ENCODE peak calls at places on chromosomes 13 and 19, in five cellular contexts. One of them, this sample, is unnamed. For H3K4me1, the result is how much of the 10 kb centered on the place peaks cover.

GRCh38 chr13:43232866-43233265 is 209.5 kb downstream of the DNAJC15 start:
- DNase-seq in PC-3: peak
- DNase-seq in CD4-positive, CD25-positive, alpha-beta regulatory T cell: no peak
- DNase-seq in body of pancreas: no peak
- DNase-seq in tibial nerve: no peak
- DNase-seq in this sample: peak

GRCh38 chr13:51291341-51291740 is 48.1 kb upstream of the SERPINE3 start:
- DNase-seq in PC-3: peak
- DNase-seq in CD4-positive, CD25-positive, alpha-beta regulatory T cell: no peak
- DNase-seq in body of pancreas: no peak
- DNase-seq in tibial nerve: no peak
- DNase-seq in this sample: peak

GRCh38 chr19:35484637-35485036 is 5.6 kb downstream of the KRTDAP start:
- DNase-seq in PC-3: no peak
- DNase-seq in CD4-positive, CD25-positive, alpha-beta regulatory T cell: no peak
- DNase-seq in body of pancreas: no peak
- DNase-seq in tibial nerve: no peak
- DNase-seq in this sample: no peak

GRCh38 chr19:50178320-50178719 is 15.2 kb upstream of the IZUMO2 start:
- DNase-seq in PC-3: peak
- DNase-seq in CD4-positive, CD25-positive, alpha-beta regulatory T cell: no peak
- DNase-seq in body of pancreas: no peak
- DNase-seq in tibial nerve: no peak
- DNase-seq in this sample: no peak

GRCh38 chr13:43303040-43303729 is 279.8 kb downstream of the DNAJC15 start:
- DNase-seq in PC-3: peak
- DNase-seq in CD4-positive, CD25-positive, alpha-beta regulatory T cell: no peak
- DNase-seq in body of pancreas: peak
- DNase-seq in tibial nerve: no peak
- DNase-seq in this sample: peak

GRCh38 chr19:53982611-53983010 is 8.8 kb upstream of the CACNG6 start:
- DNase-seq in PC-3: peak
- DNase-seq in CD4-positive, CD25-positive, alpha-beta regulatory T cell: no peak
- DNase-seq in body of pancreas: peak
- DNase-seq in tibial nerve: no peak
- DNase-seq in this sample: peak

GRCh38 chr19:54262066-54262465 is 5.0 kb upstream of the LILRB5 start:
- DNase-seq in PC-3: no peak
- DNase-seq in CD4-positive, CD25-positive, alpha-beta regulatory T cell: no peak
- DNase-seq in body of pancreas: no peak
- DNase-seq in tibial nerve: no peak
- DNase-seq in this sample: no peak

GRCh38 chr13:105506463-105506862 is 1029.0 kb downstream of the EFNB2 start:
- DNase-seq in PC-3: no peak
- DNase-seq in CD4-positive, CD25-positive, alpha-beta regulatory T cell: no peak
- DNase-seq in body of pancreas: no peak
- DNase-seq in tibial nerve: no peak
- DNase-seq in this sample: no peak

GRCh38 chr19:48194041-48194871 is 23.8 kb downstream of the ZSWIM9 start:
- DNase-seq in PC-3: no peak
- DNase-seq in CD4-positive, CD25-positive, alpha-beta regulatory T cell: no peak
- DNase-seq in body of pancreas: peak
- DNase-seq in tibial nerve: no peak
- DNase-seq in this sample: no peak

GRCh38 chr19:37932985-37933953 is 26.3 kb downstream of the SIPA1L3 start:
- DNase-seq in PC-3: peak
- DNase-seq in CD4-positive, CD25-positive, alpha-beta regulatory T cell: no peak
- DNase-seq in body of pancreas: no peak
- DNase-seq in tibial nerve: no peak
- DNase-seq in this sample: peak

GRCh38 chr13:34412295-34412694 is 529.8 kb upstream of the NBEA start:
- DNase-seq in PC-3: peak
- DNase-seq in CD4-positive, CD25-positive, alpha-beta regulatory T cell: no peak
- DNase-seq in body of pancreas: no peak
- DNase-seq in tibial nerve: no peak
- DNase-seq in this sample: peak

GRCh38 chr19:17841810-17842662 is 5.7 kb downstream of the JAK3 start:
- DNase-seq in PC-3: peak
- DNase-seq in CD4-positive, CD25-positive, alpha-beta regulatory T cell: peak
- DNase-seq in body of pancreas: peak
- DNase-seq in tibial nerve: peak
- DNase-seq in this sample: peak

GRCh38 chr19:47663911-47664771 is 49.1 kb upstream of the EHD2 start:
- DNase-seq in PC-3: peak
- DNase-seq in CD4-positive, CD25-positive, alpha-beta regulatory T cell: no peak
- DNase-seq in body of pancreas: peak
- DNase-seq in tibial nerve: peak
- DNase-seq in this sample: peak

GRCh38 chr19:6198896-6199239 is 63.4 kb downstream of the ACSBG2 start:
- DNase-seq in PC-3: no peak
- DNase-seq in CD4-positive, CD25-positive, alpha-beta regulatory T cell: no peak
- DNase-seq in body of pancreas: no peak
- DNase-seq in tibial nerve: no peak
- DNase-seq in this sample: no peak

GRCh38 chr19:30681162-30681996 is 309.2 kb downstream of the ZNF536 start:
- DNase-seq in PC-3: no peak
- DNase-seq in CD4-positive, CD25-positive, alpha-beta regulatory T cell: no peak
- DNase-seq in body of pancreas: no peak
- DNase-seq in tibial nerve: no peak
- DNase-seq in this sample: no peak

GRCh38 chr13:50149143-50149703 is 134.0 kb downstream of the KCNRG start:
- DNase-seq in PC-3: peak
- DNase-seq in CD4-positive, CD25-positive, alpha-beta regulatory T cell: no peak
- DNase-seq in body of pancreas: no peak
- DNase-seq in tibial nerve: no peak
- DNase-seq in this sample: no peak

GRCh38 chr19:42255766-42256750 is 1.1 kb upstream of the ERF start:
- DNase-seq in PC-3: peak
- DNase-seq in CD4-positive, CD25-positive, alpha-beta regulatory T cell: no peak
- DNase-seq in body of pancreas: peak
- DNase-seq in tibial nerve: no peak
- DNase-seq in this sample: peak

GRCh38 chr19:900302-901111 is 7.2 kb downstream of the RNU6-9 start:
- DNase-seq in PC-3: peak
- DNase-seq in CD4-positive, CD25-positive, alpha-beta regulatory T cell: no peak
- DNase-seq in body of pancreas: no peak
- DNase-seq in tibial nerve: no peak
- DNase-seq in this sample: no peak

GRCh38 chr19:46737761-46738171 is 8.1 kb upstream of the FKRP start:
- DNase-seq in PC-3: no peak
- DNase-seq in CD4-positive, CD25-positive, alpha-beta regulatory T cell: no peak
- DNase-seq in body of pancreas: no peak
- DNase-seq in tibial nerve: no peak
- DNase-seq in this sample: no peak

GRCh38 chr13:69565334-69565733 is 542.3 kb upstream of the ATXN8OS start:
- DNase-seq in PC-3: peak
- DNase-seq in CD4-positive, CD25-positive, alpha-beta regulatory T cell: no peak
- DNase-seq in body of pancreas: no peak
- DNase-seq in tibial nerve: no peak
- DNase-seq in this sample: peak

GRCh38 chr19:55225415-55225958 is 3.1 kb downstream of the TMEM86B start:
- DNase-seq in PC-3: no peak
- DNase-seq in CD4-positive, CD25-positive, alpha-beta regulatory T cell: no peak
- DNase-seq in body of pancreas: no peak
- DNase-seq in tibial nerve: no peak
- DNase-seq in this sample: no peak

GRCh38 chr19:15616627-15617270 is 1.7 kb downstream of the CYP4F8 start:
- DNase-seq in PC-3: no peak
- DNase-seq in CD4-positive, CD25-positive, alpha-beta regulatory T cell: no peak
- DNase-seq in body of pancreas: no peak
- DNase-seq in tibial nerve: no peak
- DNase-seq in this sample: no peak

GRCh38 chr19:45601524-45602522 is at the start of gene GPR4:
- DNase-seq in PC-3: peak
- DNase-seq in CD4-positive, CD25-positive, alpha-beta regulatory T cell: no peak
- DNase-seq in body of pancreas: no peak
- DNase-seq in tibial nerve: no peak
- DNase-seq in this sample: no peak

GRCh38 chr19:4732680-4733114 is 9.1 kb upstream of the DPP9 start:
- DNase-seq in PC-3: peak
- DNase-seq in CD4-positive, CD25-positive, alpha-beta regulatory T cell: peak
- DNase-seq in body of pancreas: peak
- DNase-seq in tibial nerve: no peak
- DNase-seq in this sample: peak

GRCh38 chr13:27500806-27501534 is 50.6 kb upstream of the MTIF3 start:
- DNase-seq in PC-3: no peak
- DNase-seq in CD4-positive, CD25-positive, alpha-beta regulatory T cell: no peak
- DNase-seq in body of pancreas: no peak
- DNase-seq in tibial nerve: no peak
- DNase-seq in this sample: peak

GRCh38 chr19:50796634-50797428 is 6.6 kb downstream of the ACP4 start:
- DNase-seq in PC-3: no peak
- DNase-seq in CD4-positive, CD25-positive, alpha-beta regulatory T cell: no peak
- DNase-seq in body of pancreas: no peak
- DNase-seq in tibial nerve: no peak
- DNase-seq in this sample: no peak

GRCh38 chr13:102309110-102309509 is 92.7 kb downstream of the FGF14 start:
- DNase-seq in PC-3: no peak
- DNase-seq in CD4-positive, CD25-positive, alpha-beta regulatory T cell: no peak
- DNase-seq in body of pancreas: no peak
- DNase-seq in tibial nerve: no peak
- DNase-seq in this sample: no peak

GRCh38 chr13:94968040-94968756 is 255.9 kb upstream of the SOX21 start:
- DNase-seq in PC-3: no peak
- DNase-seq in CD4-positive, CD25-positive, alpha-beta regulatory T cell: no peak
- DNase-seq in body of pancreas: peak
- DNase-seq in tibial nerve: no peak
- DNase-seq in this sample: peak

GRCh38 chr13:100735494-100735893 is 60.9 kb upstream of the TMTC4 start:
- DNase-seq in PC-3: no peak
- DNase-seq in CD4-positive, CD25-positive, alpha-beta regulatory T cell: no peak
- DNase-seq in body of pancreas: no peak
- DNase-seq in tibial nerve: no peak
- DNase-seq in this sample: no peak

GRCh38 chr13:73367886-73368285 is 309.1 kb downstream of the KLF5 start:
- DNase-seq in PC-3: no peak
- DNase-seq in CD4-positive, CD25-positive, alpha-beta regulatory T cell: no peak
- DNase-seq in body of pancreas: no peak
- DNase-seq in tibial nerve: no peak
- DNase-seq in this sample: no peak
- H3K4me1 ChIP-seq in PC-3: under half
- H3K4me1 ChIP-seq in CD4-positive, CD25-positive, alpha-beta regulatory T cell: under half
- H3K4me1 ChIP-seq in body of pancreas: under half
- H3K4me1 ChIP-seq in tibial nerve: under half
- H3K4me1 ChIP-seq in this sample: under half

GRCh38 chr19:10246511-10246910 is 5.5 kb upstream of the MRPL4 start:
- DNase-seq in PC-3: no peak
- DNase-seq in CD4-positive, CD25-positive, alpha-beta regulatory T cell: no peak
- DNase-seq in body of pancreas: no peak
- DNase-seq in tibial nerve: no peak
- DNase-seq in this sample: no peak
- H3K4me1 ChIP-seq in PC-3: under half
- H3K4me1 ChIP-seq in CD4-positive, CD25-positive, alpha-beta regulatory T cell: under half
- H3K4me1 ChIP-seq in body of pancreas: under half
- H3K4me1 ChIP-seq in tibial nerve: under half
- H3K4me1 ChIP-seq in this sample: under half

GRCh38 chr13:85608255-85608829 is 190.9 kb downstream of the SLITRK6 start:
- DNase-seq in PC-3: no peak
- DNase-seq in CD4-positive, CD25-positive, alpha-beta regulatory T cell: no peak
- DNase-seq in body of pancreas: no peak
- DNase-seq in tibial nerve: no peak
- DNase-seq in this sample: no peak
- H3K4me1 ChIP-seq in PC-3: under half
- H3K4me1 ChIP-seq in CD4-positive, CD25-positive, alpha-beta regulatory T cell: under half
- H3K4me1 ChIP-seq in body of pancreas: under half
- H3K4me1 ChIP-seq in tibial nerve: under half
- H3K4me1 ChIP-seq in this sample: under half

GRCh38 chr19:3336351-3336679 is 30.1 kb upstream of the NFIC start:
- DNase-seq in PC-3: no peak
- DNase-seq in CD4-positive, CD25-positive, alpha-beta regulatory T cell: no peak
- DNase-seq in body of pancreas: no peak
- DNase-seq in tibial nerve: no peak
- DNase-seq in this sample: no peak

GRCh38 chr19:3333662-3334061 is 32.7 kb upstream of the NFIC start:
- DNase-seq in PC-3: no peak
- DNase-seq in CD4-positive, CD25-positive, alpha-beta regulatory T cell: no peak
- DNase-seq in body of pancreas: no peak
- DNase-seq in tibial nerve: no peak
- DNase-seq in this sample: peak

GRCh38 chr19:3336680-3337523 is 29.5 kb upstream of the NFIC start:
- DNase-seq in PC-3: no peak
- DNase-seq in CD4-positive, CD25-positive, alpha-beta regulatory T cell: no peak
- DNase-seq in body of pancreas: peak
- DNase-seq in tibial nerve: peak
- DNase-seq in this sample: peak

GRCh38 chr19:3333020-3333583 is 33.3 kb upstream of the NFIC start:
- DNase-seq in PC-3: no peak
- DNase-seq in CD4-positive, CD25-positive, alpha-beta regulatory T cell: no peak
- DNase-seq in body of pancreas: no peak
- DNase-seq in tibial nerve: no peak
- DNase-seq in this sample: no peak

DNA sequence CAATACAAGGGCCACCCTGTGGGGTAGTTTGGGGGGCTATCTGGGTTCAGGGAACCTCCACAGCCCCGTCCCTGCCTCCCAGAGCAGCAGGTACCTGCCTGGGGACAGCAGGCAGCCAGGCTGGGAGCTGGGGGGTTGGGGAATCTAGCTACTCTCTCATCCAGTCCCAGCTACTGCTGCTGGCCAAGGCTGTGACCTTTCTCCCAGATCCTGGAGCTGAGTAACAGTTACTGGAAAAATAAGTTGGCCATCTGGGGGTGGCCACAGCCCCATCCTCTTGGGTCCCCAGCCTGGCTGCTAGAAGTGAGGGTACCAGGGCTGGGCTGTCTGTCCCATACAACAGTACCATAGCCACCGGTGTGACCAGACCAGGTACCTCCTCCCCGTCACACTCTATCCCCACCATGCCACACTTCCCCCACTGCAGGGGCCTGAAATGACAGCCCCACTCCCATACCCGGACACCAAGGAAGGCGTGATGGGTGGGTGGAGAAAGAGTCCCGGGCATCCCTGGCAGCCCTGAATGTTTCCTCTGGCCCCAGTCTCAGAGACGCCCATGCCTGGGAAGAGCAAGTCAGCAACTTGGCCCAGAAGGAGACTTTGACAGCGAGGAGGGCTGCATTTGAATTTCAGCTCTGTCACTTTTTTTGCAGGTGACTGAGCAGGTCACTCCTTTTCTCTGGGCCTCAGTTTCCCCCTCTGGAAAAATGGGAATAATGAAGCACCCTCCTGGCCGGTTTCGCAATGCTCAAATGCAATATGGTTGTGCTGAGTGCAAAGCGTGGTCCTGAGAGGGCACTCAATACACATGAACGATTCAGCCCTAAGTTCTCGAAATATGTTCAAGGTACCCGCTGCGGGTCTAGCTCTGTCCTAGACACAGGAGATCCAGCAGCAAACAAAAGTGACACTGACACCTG is 30.7 kb upstream of the NFIC start:
- DNase-seq in PC-3: peak
- DNase-seq in CD4-positive, CD25-positive, alpha-beta regulatory T cell: no peak
- DNase-seq in body of pancreas: peak
- DNase-seq in tibial nerve: peak
- DNase-seq in this sample: peak
- H3K4me1 ChIP-seq in PC-3: under half
- H3K4me1 ChIP-seq in CD4-positive, CD25-positive, alpha-beta regulatory T cell: under half
- H3K4me1 ChIP-seq in body of pancreas: half or more
- H3K4me1 ChIP-seq in tibial nerve: under half
- H3K4me1 ChIP-seq in this sample: under half